ENCODE peak calls at places on chromosomes 12 and 14, in five cellular contexts. D, S, N, V and K are unnamed samples.

GRCh38 chr14:104314251-104314941 is 176.0 kb downstream of the KIF26A start:
- DNase-seq in D (no peak), V (no peak), S (no peak), N (no peak), K (no peak)

GRCh38 chr14:85535916-85536834 is 6.2 kb downstream of the FLRT2 start:
- DNase-seq in V (peak; percentile 56), N (no peak), D (peak; percentile 69), S (peak; percentile 14), K (no peak)

GRCh38 chr14:102544034-102544744 is 34.6 kb upstream of the ANKRD9 start:
- DNase-seq in V (no peak), N (no peak), D (no peak), S (no peak), K (no peak)

GRCh38 chr12:64173456-64173855 is 48.6 kb downstream of the KICS2 start:
- DNase-seq in S (no peak), N (no peak), D (no peak), V (no peak), K (no peak)

GRCh38 chr14:76456891-76457586 is 81.1 kb downstream of the ESRRB start:
- DNase-seq in N (peak; percentile 28), D (no peak), V (no peak), S (no peak), K (no peak)

GRCh38 chr12:89999699-90000505 is 291.3 kb upstream of the ATP2B1 start:
- DNase-seq in D (no peak), V (peak; percentile 52), N (no peak), S (peak; percentile 80), K (no peak)

GRCh38 chr12:65561798-65562382 is 262.4 kb upstream of the HMGA2 start:
- DNase-seq in S (peak; percentile 96), V (no peak), D (peak; percentile 78), N (no peak), K (no peak)

GRCh38 chr14:23672200-23672599 is 36.0 kb downstream of the DHRS2 start:
- DNase-seq in V (no peak), D (no peak), S (no peak), N (no peak), K (no peak)

GRCh38 chr12:124570810-124571209 is 3.4 kb upstream of the NCOR2 start:
- DNase-seq in D (no peak), S (no peak), N (no peak), V (no peak), K (no peak)

GRCh38 chr12:16112626-16113560 is 164.6 kb downstream of the SLC15A5 start:
- DNase-seq in N (peak; percentile 13), D (peak; percentile 13), V (peak; percentile 11), S (no peak), K (no peak)

GRCh38 chr12:4987076-4987775 is 56.5 kb upstream of the KCNA5 start:
- DNase-seq in S (no peak), V (no peak), D (no peak), N (no peak), K (no peak)

GRCh38 chr14:104186575-104186974 is 48.2 kb downstream of the KIF26A start:
- DNase-seq in D (no peak), S (no peak), N (no peak), V (no peak), K (no peak)

GRCh38 chr12:32016680-32017482 is 57.7 kb downstream of the RESF1 start:
- DNase-seq in S (no peak), N (no peak), D (no peak), V (no peak), K (no peak)

GRCh38 chr14:97058071-97058470 is 260.9 kb downstream of the VRK1 start:
- DNase-seq in D (no peak), N (no peak), S (no peak), V (no peak), K (no peak)

GRCh38 chr12:75883241-75883640 is 148.3 kb downstream of the PHLDA1 start:
- DNase-seq in V (no peak), S (no peak), D (no peak), N (no peak), K (no peak)

GRCh38 chr12:85782711-85783110 is 53.5 kb downstream of the RASSF9 start:
- DNase-seq in V (no peak), S (peak; percentile 38), N (peak; percentile 62), D (no peak), K (no peak)

GRCh38 chr14:90198541-90198940 is 57.8 kb upstream of the PSMC1 start:
- DNase-seq in N (no peak), V (no peak), D (no peak), S (no peak), K (no peak)

GRCh38 chr12:93197067-93197593 is 180.6 kb upstream of the NUDT4 start:
- DNase-seq in N (peak; percentile 9), D (peak; percentile 78), V (peak; percentile 52), S (peak; percentile 33), K (no peak)

GRCh38 chr12:113097716-113098427 is 37.7 kb downstream of the RASAL1 start:
- DNase-seq in D (peak; percentile 51), N (peak; percentile 23), S (peak; percentile 14), V (no peak), K (no peak)

GRCh38 chr12:106584104-106585064 is 1.6 kb downstream of the RFX4 start:
- DNase-seq in N (no peak), V (peak; percentile 14), S (no peak), D (no peak), K (no peak)

GRCh38 chr14:104085032-104085888 is at the start of gene ASPG:
- DNase-seq in S (no peak), N (no peak), D (no peak), V (no peak), K (peak; percentile 74)

GRCh38 chr14:20789230-20789813 is 8.3 kb downstream of the RNASE6 start:
- DNase-seq in S (no peak), D (no peak), V (no peak), N (no peak), K (no peak)

GRCh38 chr12:125161712-125162023 is 96.4 kb downstream of the AACS start:
- DNase-seq in V (no peak), D (no peak), S (no peak), N (no peak), K (no peak)

GRCh38 chr14:52043690-52044089 is 25.2 kb downstream of the NID2 start:
- DNase-seq in V (peak; percentile 23), N (peak; percentile 30), S (no peak), D (peak; percentile 53), K (no peak)

GRCh38 chr14:25108959-25109358 is 59.0 kb upstream of the STXBP6 start:
- DNase-seq in S (no peak), V (no peak), D (peak; percentile 46), N (peak; percentile 49), K (no peak)

GRCh38 chr12:76198839-76199238 is 114.4 kb upstream of the NAP1L1 start:
- DNase-seq in N (no peak), D (no peak), S (no peak), V (no peak), K (no peak)

GRCh38 chr14:100546051-100546443 is 41.2 kb downstream of the BEGAIN start:
- DNase-seq in D (peak; percentile 19), S (no peak), N (no peak), V (peak; percentile 86), K (peak; percentile 76)

GRCh38 chr12:10982244-10982643 is 4.5 kb downstream of the TAS2R50 start:
- DNase-seq in V (no peak), N (peak; percentile 85), S (no peak), D (no peak), K (no peak)

GRCh38 chr12:46386360-46386867 is 13.8 kb upstream of the SLC38A2 start:
- DNase-seq in V (peak; percentile 34), S (peak; percentile 80), D (peak; percentile 95), N (no peak), K (no peak)

GRCh38 chr14:98138666-98139065 is 1133.3 kb downstream of the BCL11B start:
- DNase-seq in D (peak; percentile 10), V (peak; percentile 27), S (no peak), N (peak; percentile 29), K (no peak)

GRCh38 chr14:21267431-21267845 is 1.8 kb downstream of the HNRNPC start:
- DNase-seq in V (no peak), D (no peak), S (no peak), N (no peak), K (no peak)

GRCh38 chr14:71692496-71692895 is 239.7 kb upstream of the RGS6 start:
- DNase-seq in V (no peak), D (peak; percentile 71), S (peak; percentile 14), N (no peak), K (no peak)

GRCh38 chr12:32419520-32419960 is 20.2 kb downstream of the FGD4 start:
- DNase-seq in V (no peak), S (peak; percentile 11), D (peak; percentile 52), N (no peak), K (peak; percentile 75)

GRCh38 chr14:105187935-105188524 is 6.9 kb upstream of the NUDT14 start:
- DNase-seq in S (no peak), D (no peak), V (no peak), N (no peak), K (peak; percentile 83)

GRCh38 chr12:22530-23201 is 43.9 kb upstream of the IQSEC3 start:
- DNase-seq in N (no peak), S (no peak), D (no peak), V (peak; percentile 11), K (peak; percentile 60)

GRCh38 chr12:10829994-10830393 is 3.8 kb upstream of the TAS2R10 start:
- DNase-seq in D (no peak), V (no peak), N (no peak), S (no peak), K (no peak)